ENCODE peak calls at places on chromosomes 12 and 14, in seven cellular contexts. N is fibroblast of pulmonary artery, F is cardiac fibroblast, J is mammary epithelial cell, K is colonic mucosa, X is esophagus squamous epithelium, M is GM12865. R is an unnamed sample.

GRCh38 chr14:51716610-51717009 is 64.9 kb downstream of the FRMD6 start:
- DNase-seq in N (peak; percentile 14), X (no peak), K (no peak), F (no peak), M (peak; percentile 26), J (peak; percentile 48), R (peak; percentile 2)

GRCh38 chr12:43105426-43105981 is 446.5 kb downstream of the ADAMTS20 start:
- DNase-seq in X (no peak), F (no peak), J (no peak), N (no peak), K (no peak), M (no peak), R (no peak)

GRCh38 chr14:65229431-65230286 is 127.3 kb upstream of the MAX start:
- DNase-seq in F (peak; percentile 46), N (peak; percentile 43), M (peak; percentile 57), K (peak; percentile 58), X (no peak), J (peak; percentile 41), R (no peak)

GRCh38 chr12:124480469-124481256 is 86.7 kb downstream of the NCOR2 start:
- DNase-seq in X (no peak), J (peak; percentile 63), K (peak; percentile 72), F (peak; percentile 75), M (peak; percentile 93), N (peak; percentile 69), R (no peak)

GRCh38 chr12:76976777-76977465 is 88.4 kb downstream of the E2F7 start:
- DNase-seq in J (peak; percentile 19), M (no peak), F (peak; percentile 1), X (no peak), K (no peak), N (peak; percentile 0), R (no peak)

GRCh38 chr12:87259405-87259804 is 769.8 kb downstream of the C12orf50 start:
- DNase-seq in M (no peak), X (no peak), K (no peak), J (peak; percentile 11), F (peak; percentile 14), N (peak; percentile 27), R (no peak)

GRCh38 chr14:100450736-100451135 is 127.6 kb downstream of the SLC25A47 start:
- DNase-seq in N (no peak), F (no peak), K (no peak), X (no peak), M (no peak), J (no peak), R (no peak)

GRCh38 chr14:65304963-65305362 is 107.6 kb upstream of the FUT8 start:
- DNase-seq in M (peak; percentile 50), X (no peak), F (no peak), K (no peak), J (no peak), N (no peak), R (no peak)

GRCh38 chr12:127051139-127051538 is 1215.8 kb upstream of the TMEM132C start:
- DNase-seq in M (no peak), K (no peak), J (no peak), F (no peak), X (no peak), N (no peak), R (no peak)

GRCh38 chr14:56172571-56172971 is 54.4 kb downstream of the PELI2 start:
- DNase-seq in M (no peak), X (no peak), K (no peak), N (peak; percentile 87), J (peak; percentile 10), F (peak; percentile 67), R (peak; percentile 31)

GRCh38 chr14:100537701-100538565 is 49.3 kb downstream of the BEGAIN start:
- DNase-seq in M (no peak), J (no peak), K (peak; percentile 14), X (no peak), N (no peak), F (no peak), R (no peak)

GRCh38 chr12:644818-645552 is 18.3 kb downstream of the NINJ2 start:
- DNase-seq in N (peak; percentile 65), J (no peak), K (no peak), M (no peak), X (no peak), F (peak; percentile 73), R (no peak)

GRCh38 chr12:6358886-6359285 is 16.5 kb downstream of the SCNN1A start:
- DNase-seq in F (no peak), N (no peak), M (no peak), J (no peak), X (no peak), K (no peak), R (no peak)

GRCh38 chr12:6354539-6355393 is 12.9 kb upstream of the TNFRSF1A start:
- DNase-seq in J (no peak), F (no peak), N (no peak), K (no peak), M (no peak), X (no peak), R (no peak)

GRCh38 chr12:6356374-6356820 is 14.5 kb upstream of the TNFRSF1A start:
- DNase-seq in F (no peak), M (no peak), J (no peak), K (no peak), N (no peak), X (no peak), R (no peak)

GRCh38 chr12:6352198-6353173 is 10.6 kb upstream of the TNFRSF1A start:
- DNase-seq in J (no peak), K (no peak), F (no peak), M (no peak), N (no peak), X (no peak), R (no peak)

DNA sequence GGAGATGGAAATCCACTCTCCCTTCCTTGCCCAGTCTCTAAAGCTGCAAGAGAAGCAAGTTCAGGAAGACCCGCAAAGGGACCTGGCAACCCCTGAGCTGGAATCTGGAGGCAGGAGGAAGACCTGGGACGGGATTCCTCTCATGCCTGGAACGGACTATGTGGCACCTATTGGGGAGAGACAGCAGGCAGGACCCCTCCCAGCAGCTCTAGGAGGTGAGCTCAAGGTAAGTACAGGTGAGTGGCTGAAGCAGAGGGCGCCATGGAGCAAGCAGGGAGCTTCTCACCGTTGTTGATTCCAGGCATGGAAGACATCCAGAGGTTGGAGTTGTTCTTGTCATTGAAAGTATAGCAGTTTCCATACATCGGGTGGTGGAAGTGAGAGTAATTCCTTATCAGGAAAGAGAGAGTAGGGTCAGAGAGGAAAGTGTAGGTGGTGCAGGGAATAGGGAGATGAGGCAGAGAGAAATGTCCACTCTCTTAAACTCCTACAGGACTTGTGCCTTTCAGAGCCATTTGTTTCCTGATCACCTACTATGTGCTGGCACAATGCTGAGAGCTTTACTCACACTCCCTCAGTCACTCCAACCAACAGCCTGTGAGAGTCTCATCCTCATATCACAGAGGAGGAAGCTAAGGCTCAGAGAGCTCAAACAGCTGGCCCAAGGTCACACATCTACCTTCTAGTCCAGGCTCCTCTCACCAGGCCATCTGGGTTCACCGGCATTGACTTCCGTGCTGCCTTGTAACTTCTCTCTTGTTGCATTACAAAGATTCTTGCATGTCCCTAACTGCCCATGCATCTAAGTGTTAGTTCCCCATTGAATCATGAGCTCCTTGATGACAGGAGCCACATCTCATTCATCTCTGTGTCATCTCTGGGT is 13.9 kb upstream of the TNFRSF1A start:
- DNase-seq in N (no peak), F (no peak), X (no peak), K (peak; percentile 51), M (no peak), J (no peak), R (no peak)
- TF ChIP-seq CTCF in N (no peak), F (no peak), X (no peak), K (no peak), M (no peak), J (no peak), R (no peak)

DNA sequence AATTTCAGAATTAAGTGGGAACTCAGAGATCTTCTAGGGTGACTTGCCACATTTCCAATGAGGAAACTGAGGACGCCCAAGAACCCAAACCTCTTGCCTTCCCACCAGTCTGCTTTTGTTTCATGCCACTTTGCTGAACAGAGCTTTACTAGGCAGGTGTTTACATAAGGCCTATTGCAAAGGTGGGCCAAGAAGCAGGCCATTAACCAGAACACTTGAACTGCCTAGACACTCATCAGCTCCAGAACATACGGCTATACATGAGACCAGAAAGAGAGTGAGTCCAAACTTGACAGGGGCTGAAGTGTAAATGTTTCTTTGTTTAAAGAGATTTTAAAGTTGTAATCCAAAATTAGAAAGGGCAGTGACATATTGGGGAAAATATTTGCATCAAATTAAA is 11.5 kb downstream of the BATF start:
- DNase-seq in F (no peak), J (no peak), N (no peak), X (no peak), M (no peak), K (no peak), R (no peak)
- H3K4me3 ChIP-seq in F (no peak overlapping the region), J (no peak overlapping the region), N (no peak overlapping the region), X (no peak overlapping the region), M (no peak overlapping the region), K (no peak overlapping the region), R (no peak overlapping the region)

GRCh38 chr12:53754633-53755261 is 3.0 kb upstream of the CISTR start:
- DNase-seq in N (peak; percentile 49), J (no peak), M (no peak), K (no peak), F (peak; percentile 65), X (no peak), R (no peak)

GRCh38 chr12:53756300-53757094 is 4.7 kb upstream of the CISTR start:
- DNase-seq in J (no peak), M (no peak), F (no peak), N (no peak), K (no peak), X (no peak), R (no peak)

GRCh38 chr12:53757095-53757770 is 5.5 kb upstream of the CISTR start:
- DNase-seq in X (no peak), N (peak; percentile 70), F (peak; percentile 74), K (peak; percentile 80), J (peak; percentile 48), M (peak; percentile 91), R (no peak)

GRCh38 chr12:53754196-53754595 is 2.4 kb upstream of the CISTR start:
- DNase-seq in N (no peak), X (no peak), F (no peak), K (no peak), J (no peak), M (no peak), R (no peak)

GRCh38 chr12:53755451-53756290 is 3.9 kb upstream of the CISTR start:
- DNase-seq in K (no peak), X (no peak), J (no peak), F (no peak), N (no peak), M (no peak), R (no peak)
- TF ChIP-seq CTCF in K (no peak), X (no peak), J (no peak), F (no peak), N (no peak), M (peak; percentile 13), R (no peak)

DNA sequence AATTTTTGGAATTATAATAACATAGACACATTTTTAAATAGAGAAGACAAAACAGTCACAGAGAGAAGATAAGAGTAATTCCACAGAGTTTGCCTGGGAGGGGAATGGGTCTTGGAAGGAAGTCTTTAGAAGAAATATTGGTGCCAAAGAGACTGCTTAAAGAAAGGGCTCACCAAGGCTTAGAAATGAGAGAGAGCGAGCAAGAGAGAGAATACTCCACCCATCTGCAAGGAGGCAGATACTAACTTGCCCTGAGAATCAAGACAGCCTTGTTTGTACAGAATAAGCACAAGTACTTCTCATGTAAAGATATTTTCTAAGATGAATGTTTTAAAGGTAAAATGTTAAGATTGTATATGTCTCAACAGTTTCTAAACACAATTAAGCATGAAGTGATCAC is 165.5 kb downstream of the SLC38A4 start:
- DNase-seq in F (peak; percentile 62), J (no peak), K (no peak), M (no peak), X (no peak), N (peak; percentile 52), R (no peak)
- H3K4me3 ChIP-seq in F (no peak overlapping the region), J (no peak overlapping the region), K (no peak overlapping the region), M (no peak overlapping the region), X (no peak overlapping the region), N (peak overlapping the region; percentile 6), R (no peak overlapping the region)

GRCh38 chr12:47038270-47038748 is 41.1 kb upstream of the PCED1B start:
- DNase-seq in N (peak; percentile 72), K (no peak), F (peak; percentile 31), M (no peak), J (peak; percentile 18), X (no peak), R (no peak)
- TF ChIP-seq CTCF in N (no peak), K (no peak), F (no peak), M (no peak), J (no peak), X (no peak), R (no peak)